ENCODE peak calls at places on chromosomes 5 and 9, in ten cellular contexts. U, I, C, S, Y, R, E, P, K and F are unnamed samples.

GRCh38 chr5:160312139-160312959 is at the start of gene CCNJL:
- DNase-seq in U (peak; percentile 87), S (peak; percentile 25), Y (no peak), I (peak; percentile 66), P (peak; percentile 59), K (no peak), E (no peak), R (peak; percentile 74), C (peak; percentile 45), F (no peak)

GRCh38 chr9:134661299-134661698 is 19.7 kb downstream of the COL5A1 start:
- DNase-seq in S (no peak), U (no peak), Y (no peak), P (no peak), C (peak; percentile 70), E (no peak), I (no peak), R (no peak), K (no peak), F (no peak)

GRCh38 chr9:35732185-35733108 is at the start of the genes CREB3 and TLN1:
- DNase-seq in U (peak; percentile 97), P (peak; percentile 99), E (peak; percentile 92), Y (peak; percentile 96), I (peak; percentile 99), C (peak; percentile 100), S (peak; percentile 96), K (peak; percentile 96), R (peak; percentile 99), F (peak; percentile 94)

GRCh38 chr9:128088253-128088945 is 20.4 kb downstream of the SLC25A25 start:
- DNase-seq in R (no peak), E (no peak), P (no peak), Y (no peak), S (no peak), K (no peak), U (no peak), C (no peak), I (no peak), F (no peak)

GRCh38 chr5:151054713-151055112 is 26.1 kb downstream of the TNIP1 start:
- DNase-seq in C (no peak), Y (no peak), E (no peak), U (no peak), I (no peak), R (no peak), P (no peak), K (no peak), S (no peak), F (no peak)

GRCh38 chr5:136656811-136657210 is 291.5 kb upstream of the TRPC7 start:
- DNase-seq in K (no peak), S (no peak), C (peak; percentile 58), I (no peak), E (no peak), Y (no peak), P (no peak), R (no peak), U (no peak), F (no peak)

GRCh38 chr5:133387091-133387490 is 225.2 kb downstream of the FSTL4 start:
- DNase-seq in R (no peak), E (no peak), K (peak; percentile 50), C (no peak), Y (no peak), S (no peak), U (peak; percentile 7), I (no peak), P (peak; percentile 12), F (no peak)

GRCh38 chr5:82349651-82350050 is 71.5 kb upstream of the RPS23 start:
- DNase-seq in I (peak; percentile 66), S (no peak), Y (no peak), C (peak; percentile 48), E (no peak), P (no peak), R (no peak), U (peak; percentile 77), K (no peak), F (no peak)

GRCh38 chr5:26329562-26330189 is 708.7 kb downstream of the CDH9 start:
- DNase-seq in K (no peak), I (no peak), E (no peak), S (no peak), Y (no peak), P (no peak), R (no peak), U (no peak), C (no peak), F (no peak)
- TF ChIP-seq CTCF in K (no peak), I (no peak), E (no peak), S (no peak), Y (no peak), P (peak; percentile 49), R (peak; percentile 24), U (peak; percentile 75), C (no peak), F (no peak)

DNA sequence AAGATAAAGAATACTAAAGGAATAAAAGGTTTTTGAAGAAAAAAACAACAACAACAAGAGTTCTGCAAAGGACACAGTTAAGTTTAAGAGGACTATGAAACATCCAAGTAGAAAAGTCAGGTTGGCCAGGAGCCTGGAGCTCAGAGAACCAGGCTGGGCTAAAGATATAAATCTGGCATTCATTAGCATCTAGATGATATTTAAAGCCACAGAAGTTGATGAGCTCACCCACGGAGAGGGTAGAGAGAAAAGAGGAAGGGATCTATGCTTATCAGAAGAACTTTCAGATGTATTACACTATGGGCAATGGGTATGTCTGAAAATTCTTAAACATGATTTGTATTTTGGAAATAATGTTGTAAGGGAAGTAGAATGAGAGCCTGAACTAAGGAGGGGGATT is 9.9 kb downstream of the MIER3 start:
- DNase-seq in C (peak; percentile 85), E (no peak), U (no peak), Y (no peak), S (no peak), P (no peak), R (no peak), K (no peak), I (no peak), F (no peak)
- TF ChIP-seq CTCF in C (no peak), E (no peak), U (no peak), Y (no peak), S (no peak), P (no peak), R (no peak), K (no peak), I (no peak), F (no peak)

GRCh38 chr9:77752566-77752965 is 104.4 kb upstream of the GNA14 start:
- DNase-seq in C (peak; percentile 86), U (no peak), E (no peak), K (no peak), P (no peak), Y (no peak), R (no peak), S (no peak), I (no peak), F (no peak)

GRCh38 chr9:77750981-77751340 is 102.8 kb upstream of the GNA14 start:
- DNase-seq in C (no peak), Y (no peak), I (no peak), K (no peak), R (no peak), P (no peak), S (no peak), U (no peak), E (no peak), F (no peak)

GRCh38 chr9:77750284-77750683 is 102.2 kb upstream of the GNA14 start:
- DNase-seq in S (no peak), E (no peak), Y (no peak), R (no peak), U (no peak), C (peak; percentile 56), I (no peak), K (no peak), P (no peak), F (no peak)

GRCh38 chr9:77753183-77753582 is 105.1 kb upstream of the GNA14 start:
- DNase-seq in P (no peak), R (no peak), U (no peak), I (no peak), K (no peak), C (no peak), S (no peak), E (no peak), Y (no peak), F (no peak)

GRCh38 chr9:77751341-77752091 is 103.4 kb upstream of the GNA14 start:
- DNase-seq in S (no peak), Y (no peak), I (no peak), K (no peak), C (peak; percentile 82), E (no peak), U (peak; percentile 45), R (no peak), P (no peak), F (no peak)
- TF ChIP-seq CTCF in S (no peak), Y (no peak), I (peak; percentile 55), K (no peak), C (peak; percentile 27), E (peak; percentile 56), U (peak; percentile 79), R (peak; percentile 52), P (peak; percentile 56), F (no peak)

GRCh38 chr5:62307364-62307689 is 1.3 kb downstream of the KIF2A start:
- DNase-seq in P (no peak), C (no peak), S (no peak), K (no peak), U (no peak), Y (no peak), E (no peak), I (no peak), R (no peak), F (no peak)

GRCh38 chr5:62306494-62307363 is 723 bp downstream of the KIF2A start:
- DNase-seq in S (peak; percentile 51), C (peak; percentile 60), R (peak; percentile 59), U (peak; percentile 41), K (peak; percentile 55), Y (peak; percentile 76), E (no peak), P (no peak), I (no peak), F (no peak)

GRCh38 chr5:62305358-62305714 is 670 bp upstream of the KIF2A start:
- DNase-seq in E (no peak), P (no peak), Y (no peak), I (no peak), R (no peak), U (no peak), K (no peak), S (no peak), C (no peak), F (no peak)

GRCh38 chr5:62308439-62308838 is 2.4 kb downstream of the KIF2A start:
- DNase-seq in P (no peak), C (no peak), K (no peak), Y (no peak), U (no peak), R (no peak), S (no peak), I (no peak), E (no peak), F (no peak)

DNA sequence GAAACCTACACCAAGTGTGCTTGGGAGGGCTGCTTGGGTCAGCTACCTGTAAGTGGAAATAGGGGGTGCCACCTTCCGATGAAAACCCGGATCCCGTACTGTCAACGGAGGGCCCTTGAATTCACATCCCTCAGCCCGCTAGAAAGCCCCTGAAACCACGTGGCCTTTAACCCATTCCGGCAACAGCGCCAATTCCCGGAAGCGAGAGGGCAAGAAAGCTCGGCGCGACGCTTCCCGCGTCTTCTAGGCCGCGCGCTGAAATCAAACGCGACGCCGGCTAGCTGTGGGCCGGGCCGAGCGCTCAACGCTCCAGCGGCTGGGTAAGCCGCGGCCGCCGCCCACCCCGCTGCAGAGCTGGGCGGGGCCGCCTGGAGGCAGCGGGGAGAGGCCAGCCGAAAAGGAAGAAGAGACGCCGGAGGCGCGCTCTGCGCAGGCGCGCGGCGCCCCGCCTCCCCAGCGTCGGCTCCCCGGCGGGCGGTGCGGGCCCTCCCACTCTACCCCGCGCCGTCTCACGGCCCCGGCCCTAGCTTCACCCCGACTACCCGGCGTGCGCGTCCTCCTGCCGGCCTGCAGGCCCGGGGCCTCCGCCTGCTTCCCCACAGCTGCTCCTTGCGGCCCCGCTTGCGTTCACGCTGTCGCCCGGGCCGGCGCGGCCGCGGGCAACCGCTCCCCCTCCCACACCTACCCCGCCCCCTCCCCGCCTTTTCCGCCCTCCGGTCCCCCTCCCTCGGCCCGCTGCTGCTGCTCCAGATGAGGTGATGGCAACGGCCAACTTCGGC is at the start of gene KIF2A:
- DNase-seq in Y (peak; percentile 83), R (peak; percentile 92), U (peak; percentile 96), E (peak; percentile 17), S (peak; percentile 89), K (peak; percentile 82), I (peak; percentile 94), C (peak; percentile 98), P (peak; percentile 91), F (peak; percentile 93)
- TF ChIP-seq CTCF in Y (no peak), R (peak; percentile 16), U (no peak), E (no peak), S (no peak), K (no peak), I (peak; percentile 21), C (no peak), P (no peak), F (no peak)